ENCODE peak calls at places on chromosome 16, in four cellular contexts. One of them, this sample, is unnamed.

GRCh38 chr16:75860654-75861053 is 134.4 kb upstream of the CPHXL start:
- DNase-seq in cardiac muscle cell: no peak
- DNase-seq in T-helper 2 cell: no peak
- DNase-seq in activated T-helper 2 cell treated with anti-CD3 and anti-CD28 coated beads, Interferon-gamma antibody, Interleukin-2, Interleukin-4, amounts not matched to agents 10 μg/mL and 5 μg/mL and 100 μg/mL, durations not matched to agents 14 hours and 24 hours and 36 hours: no peak
- DNase-seq in this sample: no peak

GRCh38 chr16:77273-77806 is 685 bp upstream of the MPG start:
- DNase-seq in cardiac muscle cell: peak
- DNase-seq in T-helper 2 cell: peak
- DNase-seq in activated T-helper 2 cell treated with anti-CD3 and anti-CD28 coated beads, Interferon-gamma antibody, Interleukin-2, Interleukin-4, amounts not matched to agents 10 μg/mL and 5 μg/mL and 100 μg/mL, durations not matched to agents 14 hours and 24 hours and 36 hours: peak
- DNase-seq in this sample: peak

GRCh38 chr16:87939562-87940423 is 3.5 kb upstream of the CA5A start:
- DNase-seq in cardiac muscle cell: no peak
- DNase-seq in T-helper 2 cell: no peak
- DNase-seq in activated T-helper 2 cell treated with anti-CD3 and anti-CD28 coated beads, Interferon-gamma antibody, Interleukin-2, Interleukin-4, amounts not matched to agents 10 μg/mL and 5 μg/mL and 100 μg/mL, durations not matched to agents 14 hours and 24 hours and 36 hours: no peak
- DNase-seq in this sample: no peak

GRCh38 chr16:87809150-87809902 is 43.5 kb upstream of the KLHDC4 start:
- DNase-seq in cardiac muscle cell: peak
- DNase-seq in T-helper 2 cell: no peak
- DNase-seq in activated T-helper 2 cell treated with anti-CD3 and anti-CD28 coated beads, Interferon-gamma antibody, Interleukin-2, Interleukin-4, amounts not matched to agents 10 μg/mL and 5 μg/mL and 100 μg/mL, durations not matched to agents 14 hours and 24 hours and 36 hours: no peak
- DNase-seq in this sample: no peak

GRCh38 chr16:30490210-30490609 is 17.7 kb downstream of the ITGAL start:
- DNase-seq in cardiac muscle cell: no peak
- DNase-seq in T-helper 2 cell: no peak
- DNase-seq in activated T-helper 2 cell treated with anti-CD3 and anti-CD28 coated beads, Interferon-gamma antibody, Interleukin-2, Interleukin-4, amounts not matched to agents 10 μg/mL and 5 μg/mL and 100 μg/mL, durations not matched to agents 14 hours and 24 hours and 36 hours: no peak
- DNase-seq in this sample: no peak

GRCh38 chr16:1042776-1043349 is 29.7 kb upstream of the SSTR5 start:
- DNase-seq in cardiac muscle cell: no peak
- DNase-seq in T-helper 2 cell: peak
- DNase-seq in activated T-helper 2 cell treated with anti-CD3 and anti-CD28 coated beads, Interferon-gamma antibody, Interleukin-2, Interleukin-4, amounts not matched to agents 10 μg/mL and 5 μg/mL and 100 μg/mL, durations not matched to agents 14 hours and 24 hours and 36 hours: no peak
- DNase-seq in this sample: no peak

GRCh38 chr16:1098266-1098991 is 2.4 kb upstream of the C1QTNF8 start:
- DNase-seq in cardiac muscle cell: no peak
- DNase-seq in T-helper 2 cell: no peak
- DNase-seq in activated T-helper 2 cell treated with anti-CD3 and anti-CD28 coated beads, Interferon-gamma antibody, Interleukin-2, Interleukin-4, amounts not matched to agents 10 μg/mL and 5 μg/mL and 100 μg/mL, durations not matched to agents 14 hours and 24 hours and 36 hours: no peak
- DNase-seq in this sample: no peak

GRCh38 chr16:81253141-81253540 is 14.7 kb downstream of the BCO1 start:
- DNase-seq in cardiac muscle cell: no peak
- DNase-seq in T-helper 2 cell: no peak
- DNase-seq in activated T-helper 2 cell treated with anti-CD3 and anti-CD28 coated beads, Interferon-gamma antibody, Interleukin-2, Interleukin-4, amounts not matched to agents 10 μg/mL and 5 μg/mL and 100 μg/mL, durations not matched to agents 14 hours and 24 hours and 36 hours: no peak
- DNase-seq in this sample: no peak

GRCh38 chr16:11240636-11241473 is 15.1 kb downstream of the SOCS1 start:
- DNase-seq in cardiac muscle cell: no peak
- DNase-seq in T-helper 2 cell: no peak
- DNase-seq in activated T-helper 2 cell treated with anti-CD3 and anti-CD28 coated beads, Interferon-gamma antibody, Interleukin-2, Interleukin-4, amounts not matched to agents 10 μg/mL and 5 μg/mL and 100 μg/mL, durations not matched to agents 14 hours and 24 hours and 36 hours: no peak
- DNase-seq in this sample: no peak

GRCh38 chr16:69711115-69711740 is 15.1 kb downstream of the NQO1 start:
- DNase-seq in cardiac muscle cell: peak
- DNase-seq in T-helper 2 cell: no peak
- DNase-seq in activated T-helper 2 cell treated with anti-CD3 and anti-CD28 coated beads, Interferon-gamma antibody, Interleukin-2, Interleukin-4, amounts not matched to agents 10 μg/mL and 5 μg/mL and 100 μg/mL, durations not matched to agents 14 hours and 24 hours and 36 hours: no peak
- DNase-seq in this sample: no peak

GRCh38 chr16:17571499-17572093 is 100.8 kb upstream of the XYLT1 start:
- DNase-seq in cardiac muscle cell: no peak
- DNase-seq in T-helper 2 cell: no peak
- DNase-seq in activated T-helper 2 cell treated with anti-CD3 and anti-CD28 coated beads, Interferon-gamma antibody, Interleukin-2, Interleukin-4, amounts not matched to agents 10 μg/mL and 5 μg/mL and 100 μg/mL, durations not matched to agents 14 hours and 24 hours and 36 hours: no peak
- DNase-seq in this sample: no peak

GRCh38 chr16:69166221-69166833 is 20.6 kb upstream of the SNTB2 start:
- DNase-seq in cardiac muscle cell: peak
- DNase-seq in T-helper 2 cell: peak
- DNase-seq in activated T-helper 2 cell treated with anti-CD3 and anti-CD28 coated beads, Interferon-gamma antibody, Interleukin-2, Interleukin-4, amounts not matched to agents 10 μg/mL and 5 μg/mL and 100 μg/mL, durations not matched to agents 14 hours and 24 hours and 36 hours: peak
- DNase-seq in this sample: no peak

GRCh38 chr16:69718365-69718764 is 8.0 kb downstream of the NQO1 start:
- DNase-seq in cardiac muscle cell: no peak
- DNase-seq in T-helper 2 cell: no peak
- DNase-seq in activated T-helper 2 cell treated with anti-CD3 and anti-CD28 coated beads, Interferon-gamma antibody, Interleukin-2, Interleukin-4, amounts not matched to agents 10 μg/mL and 5 μg/mL and 100 μg/mL, durations not matched to agents 14 hours and 24 hours and 36 hours: no peak
- DNase-seq in this sample: no peak

GRCh38 chr16:3101018-3101840 is 2.1 kb upstream of the ZSCAN10 start:
- DNase-seq in cardiac muscle cell: peak
- DNase-seq in T-helper 2 cell: peak
- DNase-seq in activated T-helper 2 cell treated with anti-CD3 and anti-CD28 coated beads, Interferon-gamma antibody, Interleukin-2, Interleukin-4, amounts not matched to agents 10 μg/mL and 5 μg/mL and 100 μg/mL, durations not matched to agents 14 hours and 24 hours and 36 hours: peak
- DNase-seq in this sample: peak

GRCh38 chr16:2663553-2664521 is 18.5 kb upstream of the KCTD5 start:
- DNase-seq in cardiac muscle cell: peak
- DNase-seq in T-helper 2 cell: peak
- DNase-seq in activated T-helper 2 cell treated with anti-CD3 and anti-CD28 coated beads, Interferon-gamma antibody, Interleukin-2, Interleukin-4, amounts not matched to agents 10 μg/mL and 5 μg/mL and 100 μg/mL, durations not matched to agents 14 hours and 24 hours and 36 hours: peak
- DNase-seq in this sample: no peak

GRCh38 chr16:84599528-84600202 is 18.2 kb downstream of the COTL1 start:
- DNase-seq in cardiac muscle cell: peak
- DNase-seq in T-helper 2 cell: peak
- DNase-seq in activated T-helper 2 cell treated with anti-CD3 and anti-CD28 coated beads, Interferon-gamma antibody, Interleukin-2, Interleukin-4, amounts not matched to agents 10 μg/mL and 5 μg/mL and 100 μg/mL, durations not matched to agents 14 hours and 24 hours and 36 hours: peak
- DNase-seq in this sample: no peak

GRCh38 chr16:648071-648785 is 937 bp upstream of the WDR90 start:
- DNase-seq in cardiac muscle cell: peak
- DNase-seq in T-helper 2 cell: peak
- DNase-seq in activated T-helper 2 cell treated with anti-CD3 and anti-CD28 coated beads, Interferon-gamma antibody, Interleukin-2, Interleukin-4, amounts not matched to agents 10 μg/mL and 5 μg/mL and 100 μg/mL, durations not matched to agents 14 hours and 24 hours and 36 hours: no peak
- DNase-seq in this sample: peak

GRCh38 chr16:69089091-69089912 is 16.2 kb upstream of the HAS3 start:
- DNase-seq in cardiac muscle cell: no peak
- DNase-seq in T-helper 2 cell: peak
- DNase-seq in activated T-helper 2 cell treated with anti-CD3 and anti-CD28 coated beads, Interferon-gamma antibody, Interleukin-2, Interleukin-4, amounts not matched to agents 10 μg/mL and 5 μg/mL and 100 μg/mL, durations not matched to agents 14 hours and 24 hours and 36 hours: peak
- DNase-seq in this sample: peak

GRCh38 chr16:1784977-1785845 is 2.5 kb downstream of the NUBP2 start:
- DNase-seq in cardiac muscle cell: no peak
- DNase-seq in T-helper 2 cell: no peak
- DNase-seq in activated T-helper 2 cell treated with anti-CD3 and anti-CD28 coated beads, Interferon-gamma antibody, Interleukin-2, Interleukin-4, amounts not matched to agents 10 μg/mL and 5 μg/mL and 100 μg/mL, durations not matched to agents 14 hours and 24 hours and 36 hours: no peak
- DNase-seq in this sample: no peak

GRCh38 chr16:2835638-2836493 is 5.8 kb downstream of the ZG16B start:
- DNase-seq in cardiac muscle cell: peak
- DNase-seq in T-helper 2 cell: no peak
- DNase-seq in activated T-helper 2 cell treated with anti-CD3 and anti-CD28 coated beads, Interferon-gamma antibody, Interleukin-2, Interleukin-4, amounts not matched to agents 10 μg/mL and 5 μg/mL and 100 μg/mL, durations not matched to agents 14 hours and 24 hours and 36 hours: no peak
- DNase-seq in this sample: peak

GRCh38 chr16:56625140-56625942 is at the start of gene MT1E:
- DNase-seq in cardiac muscle cell: peak
- DNase-seq in T-helper 2 cell: peak
- DNase-seq in activated T-helper 2 cell treated with anti-CD3 and anti-CD28 coated beads, Interferon-gamma antibody, Interleukin-2, Interleukin-4, amounts not matched to agents 10 μg/mL and 5 μg/mL and 100 μg/mL, durations not matched to agents 14 hours and 24 hours and 36 hours: peak
- DNase-seq in this sample: peak

This sample was measured in ACHN.